ENCODE peak calls at places on chromosomes 5 and 9, in four cellular contexts. One of them, this sample, is unnamed.

GRCh38 chr9:99425124-99425523 is 203.0 kb downstream of the SEC61B start:
- DNase-seq in neural progenitor cell: no peak
- DNase-seq in fibroblast of lung: no peak
- DNase-seq in IMR-90: no peak
- DNase-seq in this sample: no peak

GRCh38 chr9:69279084-69279729 is 45.8 kb upstream of the ENTREP1 start:
- DNase-seq in neural progenitor cell: no peak
- DNase-seq in fibroblast of lung: no peak
- DNase-seq in IMR-90: no peak
- DNase-seq in this sample: no peak

GRCh38 chr5:8650197-8650596 is 781.2 kb downstream of the MTRR start:
- DNase-seq in neural progenitor cell: no peak
- DNase-seq in fibroblast of lung: peak
- DNase-seq in IMR-90: peak
- DNase-seq in this sample: no peak

GRCh38 chr5:134626369-134627014 is 6.1 kb downstream of the SAR1B start:
- DNase-seq in neural progenitor cell: no peak
- DNase-seq in fibroblast of lung: no peak
- DNase-seq in IMR-90: peak
- DNase-seq in this sample: no peak

GRCh38 chr9:17134396-17134842 is 421 bp upstream of the CNTLN start:
- DNase-seq in neural progenitor cell: no peak
- DNase-seq in fibroblast of lung: peak
- DNase-seq in IMR-90: peak
- DNase-seq in this sample: no peak

GRCh38 chr9:98654247-98654646 is 54.5 kb downstream of the GABBR2 start:
- DNase-seq in neural progenitor cell: no peak
- DNase-seq in fibroblast of lung: peak
- DNase-seq in IMR-90: peak
- DNase-seq in this sample: no peak

GRCh38 chr9:125989090-125989501 is 241.9 kb downstream of the PBX3 start:
- DNase-seq in neural progenitor cell: no peak
- DNase-seq in fibroblast of lung: no peak
- DNase-seq in IMR-90: no peak
- DNase-seq in this sample: no peak

GRCh38 chr5:100841358-100842076 is 61.6 kb downstream of the ST8SIA4 start:
- DNase-seq in neural progenitor cell: no peak
- DNase-seq in fibroblast of lung: peak
- DNase-seq in IMR-90: no peak
- DNase-seq in this sample: no peak

GRCh38 chr9:120873512-120873911 is 3.5 kb downstream of the PHF19 start:
- DNase-seq in neural progenitor cell: no peak
- DNase-seq in fibroblast of lung: peak
- DNase-seq in IMR-90: no peak
- DNase-seq in this sample: no peak

GRCh38 chr5:54823006-54823405 is 162.4 kb downstream of the ESM1 start:
- DNase-seq in neural progenitor cell: no peak
- DNase-seq in fibroblast of lung: peak
- DNase-seq in IMR-90: no peak
- DNase-seq in this sample: no peak

GRCh38 chr5:34001231-34001935 is 6.5 kb downstream of the AMACR start:
- DNase-seq in neural progenitor cell: peak
- DNase-seq in fibroblast of lung: peak
- DNase-seq in IMR-90: peak
- DNase-seq in this sample: no peak

GRCh38 chr5:173691931-173692330 is 75.5 kb upstream of the BOD1 start:
- DNase-seq in neural progenitor cell: no peak
- DNase-seq in fibroblast of lung: no peak
- DNase-seq in IMR-90: no peak
- DNase-seq in this sample: no peak

GRCh38 chr9:120099064-120099463 is 480.9 kb downstream of the CDK5RAP2 start:
- DNase-seq in neural progenitor cell: no peak
- DNase-seq in fibroblast of lung: no peak
- DNase-seq in IMR-90: no peak
- DNase-seq in this sample: no peak

GRCh38 chr5:57749396-57749795 is 266.8 kb upstream of the ACTBL2 start:
- DNase-seq in neural progenitor cell: no peak
- DNase-seq in fibroblast of lung: no peak
- DNase-seq in IMR-90: peak
- DNase-seq in this sample: no peak

GRCh38 chr9:127557466-127557869 is 54.6 kb upstream of the STXBP1 start:
- DNase-seq in neural progenitor cell: peak
- DNase-seq in fibroblast of lung: no peak
- DNase-seq in IMR-90: no peak
- DNase-seq in this sample: no peak

GRCh38 chr5:137923856-137924255 is 34.6 kb downstream of the PKD2L2 start:
- DNase-seq in neural progenitor cell: peak
- DNase-seq in fibroblast of lung: peak
- DNase-seq in IMR-90: peak
- DNase-seq in this sample: no peak

GRCh38 chr9:33222031-33222430 is 17.9 kb upstream of the SPINK4 start:
- DNase-seq in neural progenitor cell: no peak
- DNase-seq in fibroblast of lung: no peak
- DNase-seq in IMR-90: no peak
- DNase-seq in this sample: no peak

GRCh38 chr5:159182691-159183090 is 26.7 kb downstream of the RNF145 start:
- DNase-seq in neural progenitor cell: no peak
- DNase-seq in fibroblast of lung: peak
- DNase-seq in IMR-90: peak
- DNase-seq in this sample: no peak

GRCh38 chr9:98795970-98796363 is 388 bp downstream of the ANKS6 start:
- DNase-seq in neural progenitor cell: peak
- DNase-seq in fibroblast of lung: no peak
- DNase-seq in IMR-90: no peak
- DNase-seq in this sample: no peak

GRCh38 chr9:86405086-86405491 is 50.9 kb upstream of the TUT7 start:
- DNase-seq in neural progenitor cell: no peak
- DNase-seq in fibroblast of lung: no peak
- DNase-seq in IMR-90: no peak
- DNase-seq in this sample: no peak

GRCh38 chr9:134381671-134382505 is 55.6 kb downstream of the RXRA start:
- DNase-seq in neural progenitor cell: no peak
- DNase-seq in fibroblast of lung: peak
- DNase-seq in IMR-90: no peak
- DNase-seq in this sample: no peak

GRCh38 chr5:130110333-130110732 is 206.1 kb downstream of the CHSY3 start:
- DNase-seq in neural progenitor cell: no peak
- DNase-seq in fibroblast of lung: peak
- DNase-seq in IMR-90: no peak
- DNase-seq in this sample: no peak

GRCh38 chr5:1662559-1663043 is 137.0 kb downstream of the MRPL36 start:
- DNase-seq in neural progenitor cell: no peak
- DNase-seq in fibroblast of lung: no peak
- DNase-seq in IMR-90: no peak
- DNase-seq in this sample: no peak
- H3K4me2 ChIP-seq in neural progenitor cell: no peak
- H3K4me2 ChIP-seq in fibroblast of lung: no peak
- H3K4me2 ChIP-seq in IMR-90: no peak
- H3K4me2 ChIP-seq in this sample: no peak

GRCh38 chr9:131815971-131816873 is 76.3 kb upstream of the RAPGEF1 start:
- DNase-seq in neural progenitor cell: no peak
- DNase-seq in fibroblast of lung: no peak
- DNase-seq in IMR-90: no peak
- DNase-seq in this sample: no peak

GRCh38 chr9:131818089-131818488 is 78.2 kb upstream of the RAPGEF1 start:
- DNase-seq in neural progenitor cell: no peak
- DNase-seq in fibroblast of lung: no peak
- DNase-seq in IMR-90: no peak
- DNase-seq in this sample: no peak

GRCh38 chr9:131817073-131817472 is 77.2 kb upstream of the RAPGEF1 start:
- DNase-seq in neural progenitor cell: no peak
- DNase-seq in fibroblast of lung: no peak
- DNase-seq in IMR-90: no peak
- DNase-seq in this sample: no peak

GRCh38 chr9:131814714-131815113 is 74.8 kb upstream of the RAPGEF1 start:
- DNase-seq in neural progenitor cell: no peak
- DNase-seq in fibroblast of lung: no peak
- DNase-seq in IMR-90: no peak
- DNase-seq in this sample: no peak

GRCh38 chr9:131817627-131818026 is 77.8 kb upstream of the RAPGEF1 start:
- DNase-seq in neural progenitor cell: no peak
- DNase-seq in fibroblast of lung: no peak
- DNase-seq in IMR-90: no peak
- DNase-seq in this sample: no peak
- H3K4me2 ChIP-seq in neural progenitor cell: no peak
- H3K4me2 ChIP-seq in fibroblast of lung: no peak
- H3K4me2 ChIP-seq in IMR-90: no peak
- H3K4me2 ChIP-seq in this sample: no peak

DNA sequence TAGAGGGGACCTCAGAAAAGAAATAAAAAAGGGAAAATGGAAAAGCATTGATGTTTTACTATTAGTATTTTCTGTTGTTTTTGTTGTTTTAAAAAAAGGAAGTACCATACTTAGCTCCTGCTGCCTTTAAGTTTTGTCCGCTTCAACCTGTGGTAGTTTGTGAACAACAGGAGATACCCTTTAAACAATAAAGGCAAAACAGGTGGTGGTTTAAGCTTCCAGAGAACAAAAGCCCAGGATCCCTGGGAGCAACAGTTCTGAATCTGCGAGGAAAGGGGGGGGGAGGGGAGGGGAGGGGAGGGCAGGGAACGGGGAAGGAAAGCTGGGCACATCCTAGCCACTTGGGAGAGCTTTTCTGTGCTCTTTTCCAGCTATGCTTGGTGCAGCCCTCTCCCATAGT is 2.1 kb upstream of the PSIP1 start:
- DNase-seq in neural progenitor cell: peak
- DNase-seq in fibroblast of lung: no peak
- DNase-seq in IMR-90: no peak
- DNase-seq in this sample: no peak
- H3K4me2 ChIP-seq in neural progenitor cell: peak
- H3K4me2 ChIP-seq in fibroblast of lung: no peak
- H3K4me2 ChIP-seq in IMR-90: no peak
- H3K4me2 ChIP-seq in this sample: no peak

DNA sequence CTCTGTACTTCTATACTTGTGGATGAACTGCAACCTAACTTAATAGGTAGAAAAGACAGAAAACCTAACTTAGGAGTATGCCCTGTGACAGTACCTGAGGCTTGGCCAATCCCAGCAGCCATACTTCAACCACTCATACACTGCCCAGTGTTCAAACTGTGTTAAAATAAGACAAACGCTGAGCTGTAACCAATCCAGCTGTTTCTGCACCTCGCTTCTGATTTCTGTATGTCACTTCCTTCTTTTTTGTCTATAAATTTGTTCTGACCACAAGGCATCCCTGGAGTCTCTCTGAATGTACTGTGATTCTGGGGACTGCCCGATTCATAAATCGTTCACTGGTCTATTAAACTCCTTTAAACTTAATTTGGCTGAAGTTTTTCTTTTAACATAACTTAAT is 41.4 kb downstream of the AUH start:
- DNase-seq in neural progenitor cell: no peak
- DNase-seq in fibroblast of lung: no peak
- DNase-seq in IMR-90: no peak
- DNase-seq in this sample: no peak
- H3K4me2 ChIP-seq in neural progenitor cell: no peak
- H3K4me2 ChIP-seq in fibroblast of lung: no peak
- H3K4me2 ChIP-seq in IMR-90: no peak
- H3K4me2 ChIP-seq in this sample: no peak

DNA sequence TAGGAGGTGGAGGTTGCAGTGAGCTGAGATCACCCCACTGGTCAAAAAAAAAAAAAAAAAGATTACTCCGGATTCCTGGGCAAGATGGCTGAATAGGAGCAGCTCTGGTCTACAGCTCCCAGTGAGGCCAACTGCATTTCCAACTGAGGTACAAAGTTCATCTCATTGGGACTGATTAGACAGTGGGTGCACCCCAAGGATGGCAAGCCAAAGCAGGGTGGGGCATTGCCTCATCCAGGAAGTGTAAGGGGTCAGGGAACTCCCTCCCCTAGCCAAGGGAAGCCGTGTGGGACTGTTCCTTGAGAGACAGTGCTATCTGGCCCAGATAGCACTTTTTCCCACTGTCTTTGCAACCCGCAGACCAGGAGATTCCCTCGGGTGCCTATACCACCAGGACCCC is 70.7 kb downstream of the CARTPT start:
- DNase-seq in neural progenitor cell: no peak
- DNase-seq in fibroblast of lung: no peak
- DNase-seq in IMR-90: no peak
- DNase-seq in this sample: no peak
- H3K4me2 ChIP-seq in neural progenitor cell: peak
- H3K4me2 ChIP-seq in fibroblast of lung: no peak
- H3K4me2 ChIP-seq in IMR-90: no peak
- H3K4me2 ChIP-seq in this sample: no peak

This sample was measured in neuronal stem cell.